ENCODE peak calls at places on chromosomes 3 and 15, in four cellular contexts. One of them, this sample, is unnamed.

GRCh38 chr3:115996420-115997108 is 373.3 kb downstream of the GAP43 start:
- DNase-seq in AML-193: no peak
- DNase-seq in Panc1: no peak
- DNase-seq in hypothalamus: no peak
- DNase-seq in this sample: no peak

GRCh38 chr3:100810671-100811070 is 101.4 kb downstream of the TFG start:
- DNase-seq in hypothalamus: no peak
- DNase-seq in AML-193: no peak
- DNase-seq in Panc1: no peak
- DNase-seq in this sample: no peak

GRCh38 chr3:188489639-188490405 is 335.9 kb downstream of the LPP start:
- DNase-seq in Panc1: no peak
- DNase-seq in AML-193: no peak
- DNase-seq in hypothalamus: no peak
- DNase-seq in this sample: no peak

GRCh38 chr3:101940521-101940992 is 91.2 kb downstream of the NFKBIZ start:
- DNase-seq in hypothalamus: no peak
- DNase-seq in AML-193: peak; percentile 91
- DNase-seq in Panc1: no peak
- DNase-seq in this sample: no peak

GRCh38 chr15:30979457-30979856 is 12.0 kb downstream of the MTMR10 start:
- DNase-seq in hypothalamus: no peak
- DNase-seq in Panc1: no peak
- DNase-seq in AML-193: peak; percentile 33
- DNase-seq in this sample: no peak

GRCh38 chr15:82159922-82160321 is 102.6 kb downstream of the EFL1 start:
- DNase-seq in hypothalamus: no peak
- DNase-seq in Panc1: peak; percentile 38
- DNase-seq in AML-193: no peak
- DNase-seq in this sample: no peak

GRCh38 chr15:58212909-58213526 is 74.8 kb downstream of the AQP9 start:
- DNase-seq in hypothalamus: no peak
- DNase-seq in Panc1: no peak
- DNase-seq in AML-193: peak; percentile 28
- DNase-seq in this sample: no peak

GRCh38 chr3:40782086-40782721 is 257.4 kb downstream of the ZNF621 start:
- DNase-seq in AML-193: peak; percentile 6
- DNase-seq in Panc1: no peak
- DNase-seq in hypothalamus: no peak
- DNase-seq in this sample: no peak

GRCh38 chr3:29822051-29822450 is 541.2 kb downstream of the RBMS3 start:
- DNase-seq in hypothalamus: no peak
- DNase-seq in Panc1: no peak
- DNase-seq in AML-193: peak; percentile 4
- DNase-seq in this sample: no peak

This sample was measured in substantia nigra.